ENCODE peak calls at places on chromosomes 13 and 19, in four cellular contexts. B, N, P and K are unnamed samples.

GRCh38 chr19:801861-802496 is 4.7 kb downstream of the PTBP1 start:
- DNase-seq in N (no peak), B (peak), P (no peak), K (no peak)

GRCh38 chr13:63901630-63902029 is 2486.0 kb upstream of the PCDH20 start:
- DNase-seq in B (no peak), P (no peak), N (no peak), K (no peak)

GRCh38 chr13:99659234-99659633 is 158.0 kb downstream of the TM9SF2 start:
- DNase-seq in N (no peak), B (no peak), P (no peak), K (peak)

GRCh38 chr13:24385902-24386301 is 76.5 kb downstream of the C1QTNF9 start:
- DNase-seq in P (no peak), N (no peak), B (no peak), K (no peak)

GRCh38 chr13:21777813-21778212 is 106.9 kb downstream of the FGF9 start:
- DNase-seq in P (no peak), N (no peak), B (no peak), K (no peak)

GRCh38 chr19:30666301-30666803 is 294.2 kb downstream of the ZNF536 start:
- DNase-seq in B (no peak), N (peak), P (no peak), K (peak)

GRCh38 chr13:88063741-88064140 is 392.6 kb downstream of the SLITRK5 start:
- DNase-seq in N (no peak), P (no peak), B (no peak), K (no peak)

GRCh38 chr19:15635016-15635805 is 5.5 kb upstream of the CYP4F3 start:
- DNase-seq in N (no peak), B (no peak), P (no peak), K (no peak)

GRCh38 chr19:56141416-56141992 is 417 bp downstream of the ZNF444 start:
- DNase-seq in P (no peak), B (no peak), N (peak), K (peak)

GRCh38 chr13:51769455-51770127 is 34.4 kb downstream of the DHRS12 start:
- DNase-seq in P (peak), B (no peak), N (no peak), K (no peak)

GRCh38 chr13:32079586-32079985 is 48.0 kb downstream of the FRY start:
- DNase-seq in P (no peak), N (no peak), B (no peak), K (no peak)

GRCh38 chr19:17296278-17296677 is 6.9 kb downstream of the ABHD8 start:
- DNase-seq in B (no peak), P (no peak), N (no peak), K (no peak)
- TF ChIP-seq CTCF in B (no peak), P (no peak), N (no peak), K (no peak)

GRCh38 chr13:89584058-89584457 is 1763.4 kb upstream of the MIR17HG start:
- DNase-seq in N (no peak), P (no peak), B (no peak), K (no peak)
- H3K4me3 ChIP-seq in N (no peak), P (no peak), B (no peak), K (no peak)

DNA sequence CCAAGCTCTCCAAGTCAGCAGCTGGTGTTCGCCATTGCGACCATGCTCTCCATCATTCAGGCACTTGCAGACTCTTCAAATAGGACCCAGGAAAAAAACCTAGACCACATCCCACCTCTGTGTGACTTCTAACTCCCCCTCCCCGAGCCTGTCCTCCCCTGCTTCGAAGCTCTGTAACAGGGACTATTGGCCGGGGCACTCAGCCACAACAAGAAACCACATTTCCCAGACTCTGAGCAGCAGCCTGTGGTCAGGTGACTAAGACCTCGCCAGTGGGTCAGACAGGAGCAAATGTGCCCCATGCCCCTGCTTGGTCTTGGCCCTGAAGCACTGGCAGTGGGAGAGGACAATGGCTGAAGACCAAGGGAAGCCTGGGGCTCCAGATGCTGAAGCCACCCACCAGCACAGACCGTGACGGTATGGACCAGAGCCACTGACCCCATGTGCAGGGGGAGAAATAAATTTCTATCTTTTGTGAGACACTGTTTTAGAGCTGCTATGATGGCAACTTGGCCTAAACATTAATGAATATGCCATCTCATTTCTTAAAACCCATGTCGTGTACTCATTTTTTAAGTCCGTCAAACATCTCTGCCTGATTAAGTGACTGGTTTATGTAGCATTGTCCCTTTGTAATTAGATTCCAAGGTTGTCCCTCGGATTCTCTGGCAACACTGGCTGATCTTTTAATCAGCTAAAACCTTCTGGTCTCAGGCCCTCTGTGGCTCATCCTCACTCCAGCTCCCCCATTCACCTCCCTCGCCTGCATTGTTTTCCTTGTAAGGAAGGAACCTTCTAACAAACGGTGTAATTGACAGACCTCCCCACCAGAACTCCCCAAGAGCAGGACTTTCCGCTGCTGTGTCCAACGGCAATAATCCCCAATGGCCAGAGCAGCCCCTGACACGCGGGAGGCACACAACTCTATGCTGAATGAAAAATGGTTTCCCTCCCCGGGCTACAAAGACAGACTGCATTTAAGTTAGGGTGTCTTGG is 98.5 kb downstream of the STK24 start:
- DNase-seq in B (no peak), P (no peak), N (peak), K (peak)
- TF ChIP-seq CTCF in B (no peak), P (no peak), N (no peak), K (no peak)

GRCh38 chr19:2636897-2637683 is 65.4 kb downstream of the GNG7 start:
- DNase-seq in N (peak), P (no peak), B (peak), K (peak)

GRCh38 chr19:2634228-2634951 is 68.1 kb downstream of the GNG7 start:
- DNase-seq in N (peak), P (no peak), B (no peak), K (peak)

GRCh38 chr19:2636142-2636896 is 66.2 kb downstream of the GNG7 start:
- DNase-seq in N (no peak), B (no peak), P (no peak), K (no peak)

GRCh38 chr19:2633693-2634075 is 68.8 kb downstream of the GNG7 start:
- DNase-seq in B (no peak), N (peak), P (no peak), K (no peak)

DNA sequence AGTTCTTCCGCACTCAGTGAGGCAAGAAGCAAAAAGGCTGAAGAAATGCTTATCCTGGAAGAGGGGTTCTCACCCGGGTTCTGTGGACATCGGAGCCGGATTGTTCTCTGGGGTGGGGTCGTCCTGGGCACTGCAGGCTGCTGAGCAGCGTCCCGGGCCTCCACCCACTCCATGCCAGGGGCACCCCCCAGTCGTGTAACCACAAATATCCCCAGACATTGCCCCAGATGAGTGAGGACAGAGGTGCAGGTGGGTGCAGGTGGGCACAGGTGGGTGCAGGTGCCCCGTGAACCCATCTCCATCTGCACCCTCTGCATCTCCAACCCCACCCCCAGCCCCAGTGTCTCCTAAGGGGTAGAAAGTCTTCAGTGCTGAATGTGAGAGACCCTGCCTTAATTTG is 67.5 kb downstream of the GNG7 start:
- DNase-seq in B (no peak), N (no peak), P (no peak), K (no peak)
- H3K4me3 ChIP-seq in B (peak), N (no peak), P (no peak), K (peak)